ENCODE peak calls at places on chromosomes 7 and 10, in eight cellular contexts. K is sigmoid colon, H is thyroid gland, U is body of pancreas, F is A549, L is vagina, P is Peyer's patch, T is HCT116. J is an unnamed sample.

GRCh38 chr7:77837966-77838365 is 39.4 kb downstream of the PHTF2 start:
- DNase-seq in K (no peak), H (no peak), U (no peak), F (no peak), L (no peak), P (no peak), T (no peak), J (no peak)

GRCh38 chr10:12503311-12503710 is 154.0 kb downstream of the CAMK1D start:
- DNase-seq in K (no peak), H (peak), U (no peak), F (no peak), L (peak), P (no peak), T (no peak), J (no peak)

GRCh38 chr10:74418285-74418872 is 267.4 kb downstream of the ADK start:
- DNase-seq in K (no peak), H (peak), U (peak), F (no peak), L (no peak), P (no peak), T (no peak), J (no peak)

GRCh38 chr10:4131407-4132215 is 346.6 kb upstream of the KLF6 start:
- DNase-seq in K (no peak), H (no peak), U (no peak), F (no peak), L (no peak), P (no peak), T (no peak), J (no peak)

GRCh38 chr7:43872401-43873165 is 3.3 kb upstream of the MRPS24 start:
- DNase-seq in K (peak), H (peak), U (no peak), F (no peak), L (no peak), P (peak), T (no peak), J (no peak)

GRCh38 chr10:78865518-78865835 is 203.3 kb upstream of the ZMIZ1 start:
- DNase-seq in K (peak), H (peak), U (peak), F (no peak), L (peak), P (no peak), T (no peak), J (peak)

GRCh38 chr7:157676001-157676400 is 339.2 kb downstream of the DNAJB6 start:
- DNase-seq in K (peak), H (no peak), U (no peak), F (no peak), L (no peak), P (peak), T (no peak), J (no peak)

GRCh38 chr7:123034106-123034505 is 38.6 kb upstream of the TAS2R16 start:
- DNase-seq in K (no peak), H (no peak), U (no peak), F (no peak), L (no peak), P (no peak), T (no peak), J (no peak)

GRCh38 chr7:5545529-5545928 is 121.9 kb upstream of the TNRC18 start:
- DNase-seq in K (no peak), H (no peak), U (no peak), F (no peak), L (no peak), P (no peak), T (no peak), J (no peak)

GRCh38 chr10:24132741-24133140 is 76.2 kb upstream of the KIAA1217 start:
- DNase-seq in K (no peak), H (no peak), U (no peak), F (no peak), L (no peak), P (no peak), T (no peak), J (no peak)

GRCh38 chr7:55250313-55250712 is 114.8 kb upstream of the LANCL2 start:
- DNase-seq in K (no peak), H (no peak), U (peak), F (peak), L (no peak), P (peak), T (peak), J (no peak)

GRCh38 chr10:98425511-98426352 is 10.8 kb upstream of the PYROXD2 start:
- DNase-seq in K (peak), H (no peak), U (peak), F (peak), L (peak), P (no peak), T (peak), J (no peak)

GRCh38 chr10:117424171-117424570 is 48.9 kb upstream of the PDZD8 start:
- DNase-seq in K (no peak), H (no peak), U (no peak), F (no peak), L (no peak), P (no peak), T (no peak), J (no peak)

GRCh38 chr7:75966209-75966961 is 28.0 kb downstream of the TMEM120A start:
- DNase-seq in K (peak), H (no peak), U (no peak), F (no peak), L (peak), P (no peak), T (no peak), J (peak)

GRCh38 chr7:30760514-30761213 is 8.7 kb downstream of the INMT start:
- DNase-seq in K (peak), H (no peak), U (peak), F (no peak), L (no peak), P (no peak), T (no peak), J (peak)

GRCh38 chr10:21261705-21262285 is 263.7 kb downstream of the SKIDA1 start:
- DNase-seq in K (no peak), H (no peak), U (no peak), F (no peak), L (no peak), P (no peak), T (no peak), J (no peak)

GRCh38 chr10:13633689-13634088 is 46.9 kb downstream of the PRPF18 start:
- DNase-seq in K (peak), H (peak), U (peak), F (no peak), L (no peak), P (no peak), T (no peak), J (no peak)

GRCh38 chr10:73905256-73906018 is 5.5 kb upstream of the PLAU start:
- DNase-seq in K (no peak), H (no peak), U (no peak), F (no peak), L (no peak), P (no peak), T (no peak), J (no peak)

GRCh38 chr10:59240581-59241183 is 64.2 kb downstream of the PHYHIPL start:
- DNase-seq in K (no peak), H (no peak), U (no peak), F (no peak), L (no peak), P (no peak), T (peak), J (no peak)

GRCh38 chr7:94040254-94040653 is 36.1 kb upstream of the BET1 start:
- DNase-seq in K (no peak), H (no peak), U (no peak), F (no peak), L (no peak), P (no peak), T (no peak), J (no peak)

GRCh38 chr7:18693401-18693800 is 197.9 kb downstream of the HDAC9 start:
- DNase-seq in K (peak), H (peak), U (no peak), F (no peak), L (no peak), P (no peak), T (peak), J (no peak)

GRCh38 chr10:31618541-31619291 is 299.7 kb downstream of the ZEB1 start:
- DNase-seq in K (peak), H (no peak), U (peak), F (no peak), L (no peak), P (no peak), T (no peak), J (peak)

GRCh38 chr10:124534231-124534798 is 72.7 kb downstream of the LHPP start:
- DNase-seq in K (peak), H (peak), U (no peak), F (no peak), L (no peak), P (no peak), T (no peak), J (peak)

GRCh38 chr7:66198461-66198860 is 6.7 kb upstream of the TPST1 start:
- DNase-seq in K (peak), H (no peak), U (no peak), F (no peak), L (no peak), P (no peak), T (no peak), J (no peak)

GRCh38 chr7:5491251-5492044 is 67.8 kb upstream of the TNRC18 start:
- DNase-seq in K (peak), H (peak), U (no peak), F (no peak), L (no peak), P (no peak), T (no peak), J (peak)

GRCh38 chr10:47164800-47165128 is 135.2 kb upstream of the GDF10 start:
- DNase-seq in K (no peak), H (no peak), U (no peak), F (no peak), L (no peak), P (no peak), T (no peak), J (no peak)

GRCh38 chr7:104795086-104795485 is 218.9 kb upstream of the KMT2E start:
- DNase-seq in K (no peak), H (no peak), U (no peak), F (no peak), L (no peak), P (no peak), T (no peak), J (no peak)

GRCh38 chr7:104231054-104232046 is 23.5 kb upstream of the ORC5 start:
- DNase-seq in K (peak), H (peak), U (peak), F (peak), L (no peak), P (no peak), T (peak), J (peak)

GRCh38 chr10:101766753-101767599 is 8.9 kb downstream of the FGF8 start:
- DNase-seq in K (peak), H (no peak), U (no peak), F (no peak), L (no peak), P (no peak), T (no peak), J (no peak)

GRCh38 chr10:78212134-78212785 is 178.6 kb downstream of the RPS24 start:
- DNase-seq in K (peak), H (peak), U (no peak), F (no peak), L (no peak), P (no peak), T (no peak), J (peak)

GRCh38 chr10:101897633-101898032 is 54.0 kb upstream of the KCNIP2 start:
- DNase-seq in K (no peak), H (peak), U (peak), F (no peak), L (no peak), P (no peak), T (no peak), J (no peak)

GRCh38 chr7:111532625-111533024 is 29.7 kb downstream of the IMMP2L start:
- DNase-seq in K (no peak), H (no peak), U (no peak), F (no peak), L (no peak), P (no peak), T (no peak), J (no peak)

GRCh38 chr7:111537134-111537533 is 25.2 kb downstream of the IMMP2L start:
- DNase-seq in K (no peak), H (no peak), U (no peak), F (no peak), L (no peak), P (no peak), T (no peak), J (no peak)

GRCh38 chr7:111530356-111530668 is 32.0 kb downstream of the IMMP2L start:
- DNase-seq in K (no peak), H (no peak), U (no peak), F (no peak), L (no peak), P (no peak), T (no peak), J (no peak)

GRCh38 chr7:111531993-111532392 is 30.3 kb downstream of the IMMP2L start:
- DNase-seq in K (no peak), H (no peak), U (no peak), F (no peak), L (no peak), P (no peak), T (no peak), J (no peak)

DNA sequence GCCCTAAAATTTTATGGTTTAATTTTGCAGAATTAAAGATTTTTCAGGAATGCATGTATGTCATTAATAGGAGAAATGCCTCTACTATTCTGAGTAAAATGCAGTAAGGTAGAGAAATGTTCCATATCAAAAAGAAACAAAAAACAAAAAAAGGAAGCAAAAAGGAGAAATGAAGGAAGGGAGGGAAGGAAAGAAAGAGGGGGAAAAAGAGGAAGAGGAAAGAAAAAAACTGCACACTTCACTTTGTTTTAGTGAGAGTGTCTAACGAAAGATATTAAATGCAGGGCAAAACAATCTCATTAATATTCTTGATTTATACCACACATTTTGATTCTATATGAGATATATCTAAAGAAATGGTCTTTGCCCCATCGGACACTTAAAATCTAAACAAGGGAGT is 27.1 kb downstream of the IMMP2L start:
- DNase-seq in K (no peak), H (no peak), U (no peak), F (no peak), L (no peak), P (no peak), T (no peak), J (no peak)
- TF ChIP-seq POLR2A in K (no peak), H (no peak), U (no peak), F (no peak), L (no peak), P (no peak), T (no peak), J (no peak)

GRCh38 chr10:804787-805634 is 115.5 kb upstream of the DIP2C start:
- DNase-seq in K (no peak), H (no peak), U (no peak), F (no peak), L (no peak), P (no peak), T (no peak), J (no peak)
- TF ChIP-seq POLR2A in K (no peak), H (no peak), U (no peak), F (no peak), L (no peak), P (no peak), T (no peak), J (no peak)

GRCh38 chr10:125606406-125606805 is 76.6 kb downstream of the TEX36 start:
- DNase-seq in K (no peak), H (no peak), U (no peak), F (no peak), L (no peak), P (no peak), T (no peak), J (no peak)
- TF ChIP-seq POLR2A in K (no peak), H (no peak), U (no peak), F (no peak), L (no peak), P (no peak), T (no peak), J (no peak)

GRCh38 chr7:134903073-134903790 is 83.1 kb upstream of the AGBL3 start:
- DNase-seq in K (no peak), H (no peak), U (no peak), F (no peak), L (no peak), P (no peak), T (no peak), J (no peak)

GRCh38 chr7:134902058-134902457 is 84.2 kb upstream of the AGBL3 start:
- DNase-seq in K (no peak), H (no peak), U (no peak), F (no peak), L (no peak), P (no peak), T (no peak), J (no peak)

GRCh38 chr7:134900430-134900876 is 85.9 kb upstream of the AGBL3 start:
- DNase-seq in K (no peak), H (no peak), U (no peak), F (no peak), L (no peak), P (no peak), T (no peak), J (no peak)

GRCh38 chr7:134899729-134900128 is 86.6 kb upstream of the AGBL3 start:
- DNase-seq in K (no peak), H (no peak), U (no peak), F (no peak), L (no peak), P (no peak), T (peak), J (no peak)

GRCh38 chr7:134901389-134902020 is 84.8 kb upstream of the AGBL3 start:
- DNase-seq in K (no peak), H (no peak), U (no peak), F (no peak), L (no peak), P (no peak), T (no peak), J (no peak)
- TF ChIP-seq POLR2A in K (no peak), H (no peak), U (no peak), F (no peak), L (no peak), P (no peak), T (no peak), J (no peak)

GRCh38 chr10:87819274-87819585 is 1.2 kb upstream of the ATAD1 start:
- DNase-seq in K (no peak), H (no peak), U (no peak), F (no peak), L (no peak), P (no peak), T (no peak), J (no peak)

GRCh38 chr10:87818505-87819273 is 663 bp upstream of the ATAD1 start:
- DNase-seq in K (peak), H (no peak), U (peak), F (peak), L (no peak), P (no peak), T (no peak), J (no peak)

GRCh38 chr10:87817291-87817872 is 644 bp downstream of the ATAD1 start:
- DNase-seq in K (no peak), H (no peak), U (no peak), F (no peak), L (no peak), P (no peak), T (no peak), J (no peak)

GRCh38 chr10:87816842-87817178 is 1.2 kb downstream of the ATAD1 start:
- DNase-seq in K (no peak), H (no peak), U (no peak), F (no peak), L (no peak), P (no peak), T (no peak), J (no peak)

GRCh38 chr10:87817873-87818504 is at the start of gene ATAD1:
- DNase-seq in K (peak), H (peak), U (peak), F (peak), L (peak), P (peak), T (peak), J (peak)
- TF ChIP-seq POLR2A in K (peak), H (peak), U (peak), F (peak), L (no peak), P (peak), T (peak), J (peak)

GRCh38 chr10:132401396-132402168 is 4.6 kb downstream of the PWWP2B start:
- DNase-seq in K (peak), H (peak), U (peak), F (no peak), L (no peak), P (peak), T (no peak), J (no peak)
- TF ChIP-seq POLR2A in K (no peak), H (no peak), U (no peak), F (no peak), L (no peak), P (no peak), T (no peak), J (no peak)